ENCODE peak calls at places on chromosomes 1 and 21, in four cellular contexts. Z, T, A and M are unnamed samples.

GRCh38 chr1:68207129-68207689 is 25.1 kb downstream of the WLS start:
- DNase-seq in Z (no peak), T (no peak), A (no peak), M (no peak)

GRCh38 chr1:12232221-12232620 is 2.4 kb downstream of the VPS13D start:
- DNase-seq in Z (peak; percentile 71), T (peak; percentile 30), A (peak; percentile 37), M (peak; percentile 86)

GRCh38 chr1:37858931-37859506 is 373 bp downstream of the MTF1 start:
- DNase-seq in Z (no peak), T (no peak), A (no peak), M (no peak)

GRCh38 chr1:39816431-39817090 is 27.9 kb upstream of the BMP8B start:
- DNase-seq in Z (peak; percentile 64), T (peak; percentile 50), A (peak; percentile 75), M (no peak)

GRCh38 chr1:111570781-111571181 is 48.8 kb upstream of the RAP1A start:
- DNase-seq in Z (no peak), T (no peak), A (no peak), M (no peak)

GRCh38 chr1:225842074-225842473 is 32.1 kb downstream of the EPHX1 start:
- DNase-seq in Z (peak; percentile 56), T (no peak), A (no peak), M (no peak)

GRCh38 chr1:64650411-64650810 is 94.5 kb upstream of the RAVER2 start:
- DNase-seq in Z (no peak), T (no peak), A (no peak), M (no peak)

GRCh38 chr21:38032402-38032801 is 116.1 kb upstream of the KCNJ6 start:
- DNase-seq in Z (no peak), T (no peak), A (no peak), M (no peak)

GRCh38 chr1:116785006-116785405 is 30.8 kb downstream of the CD2 start:
- DNase-seq in Z (no peak), T (no peak), A (no peak), M (no peak)

GRCh38 chr1:6870571-6870970 is 85.3 kb downstream of the CAMTA1 start:
- DNase-seq in Z (no peak), T (no peak), A (no peak), M (no peak)

GRCh38 chr1:153805042-153805745 is 30.0 kb downstream of the SLC27A3 start:
- DNase-seq in Z (no peak), T (peak; percentile 80), A (peak; percentile 44), M (no peak)

GRCh38 chr1:107358611-107359342 is 217.9 kb downstream of the NTNG1 start:
- DNase-seq in Z (no peak), T (no peak), A (no peak), M (no peak)

GRCh38 chr1:207824691-207825090 is 72.8 kb downstream of the CD46 start:
- DNase-seq in Z (no peak), T (no peak), A (no peak), M (no peak)

GRCh38 chr21:38747796-38748195 is 57.9 kb upstream of the ETS2 start:
- DNase-seq in Z (no peak), T (no peak), A (no peak), M (no peak)

GRCh38 chr1:81472387-81472786 is 328.3 kb upstream of the ADGRL2 start:
- DNase-seq in Z (no peak), T (no peak), A (no peak), M (no peak)

GRCh38 chr21:44458971-44459711 is 3.8 kb downstream of the LRRC3 start:
- DNase-seq in Z (no peak), T (no peak), A (no peak), M (peak; percentile 64)

GRCh38 chr1:41892211-41892840 is 26.4 kb downstream of the HIVEP3 start:
- DNase-seq in Z (no peak), T (no peak), A (no peak), M (no peak)

GRCh38 chr21:31151682-31152081 is 113.4 kb upstream of the KRTAP19-8 start:
- DNase-seq in Z (no peak), T (no peak), A (no peak), M (no peak)

GRCh38 chr1:2416403-2416802 is 4.0 kb upstream of the PEX10 start:
- DNase-seq in Z (no peak), T (no peak), A (peak; percentile 38), M (no peak)

GRCh38 chr1:242426271-242426905 is 98.1 kb downstream of the PLD5 start:
- DNase-seq in Z (no peak), T (no peak), A (no peak), M (no peak)

GRCh38 chr1:196590012-196590708 is 18.1 kb downstream of the KCNT2 start:
- DNase-seq in Z (no peak), T (no peak), A (no peak), M (no peak)

GRCh38 chr1:50108497-50109073 is at the start of gene ELAVL4:
- DNase-seq in Z (no peak), T (no peak), A (no peak), M (no peak)

GRCh38 chr1:50103615-50104081 is 5.1 kb upstream of the ELAVL4 start:
- DNase-seq in Z (no peak), T (no peak), A (no peak), M (no peak)

GRCh38 chr1:50106095-50106761 is 2.5 kb upstream of the ELAVL4 start:
- DNase-seq in Z (no peak), T (no peak), A (no peak), M (no peak)

GRCh38 chr1:50109647-50110075 is 941 bp downstream of the ELAVL4 start:
- DNase-seq in Z (no peak), T (no peak), A (no peak), M (no peak)

GRCh38 chr1:50105430-50105829 is 3.3 kb upstream of the ELAVL4 start:
- DNase-seq in Z (no peak), T (no peak), A (no peak), M (no peak)
- H3K27me3 ChIP-seq in Z (no peaks in the 10 kb centered on the region), T (no peaks in the 10 kb centered on the region), A (peaks cover 15% of the 10 kb centered on the region), M (peaks cover 28% of the 10 kb centered on the region)

GRCh38 chr21:46600978-46601377 is 3.9 kb downstream of the S100B start:
- DNase-seq in Z (no peak), T (no peak), A (no peak), M (no peak)

GRCh38 chr21:46599251-46599572 is 5.7 kb downstream of the S100B start:
- DNase-seq in Z (no peak), T (peak; percentile 80), A (no peak), M (no peak)

GRCh38 chr21:46598563-46599250 is 6.2 kb downstream of the S100B start:
- DNase-seq in Z (no peak), T (no peak), A (no peak), M (no peak)

GRCh38 chr21:46597896-46598343 is 7.0 kb downstream of the S100B start:
- DNase-seq in Z (no peak), T (no peak), A (no peak), M (no peak)

GRCh38 chr21:46600305-46600704 is 4.6 kb downstream of the S100B start:
- DNase-seq in Z (no peak), T (no peak), A (no peak), M (no peak)
- H3K4me1 ChIP-seq in Z (no peaks in the 10 kb centered on the region), T (peaks cover 8% of the 10 kb centered on the region), A (no peaks in the 10 kb centered on the region), M (no peaks in the 10 kb centered on the region)

GRCh38 chr1:154829062-154829461 is 41.0 kb downstream of the KCNN3 start:
- DNase-seq in Z (no peak), T (no peak), A (no peak), M (no peak)
- H3K27me3 ChIP-seq in Z (no peaks in the 10 kb centered on the region), T (no peaks in the 10 kb centered on the region), A (no peaks in the 10 kb centered on the region), M (no peaks in the 10 kb centered on the region)

GRCh38 chr1:52056110-52056936 is at the start of gene BTF3L4:
- DNase-seq in Z (peak; percentile 98), T (peak; percentile 96), A (peak; percentile 96), M (peak; percentile 98)

GRCh38 chr1:52056937-52057231 is 789 bp downstream of the BTF3L4 start:
- DNase-seq in Z (no peak), T (no peak), A (no peak), M (no peak)

GRCh38 chr1:52057876-52058275 is 1.8 kb downstream of the BTF3L4 start:
- DNase-seq in Z (no peak), T (no peak), A (no peak), M (no peak)

GRCh38 chr1:52055854-52056109 is 313 bp upstream of the BTF3L4 start:
- DNase-seq in Z (no peak), T (no peak), A (no peak), M (no peak)

GRCh38 chr1:52057245-52057644 is 1.1 kb downstream of the BTF3L4 start:
- DNase-seq in Z (no peak), T (no peak), A (no peak), M (no peak)
- H3K4me1 ChIP-seq in Z (peaks cover 20% of the 10 kb centered on the region), T (peaks cover 29% of the 10 kb centered on the region), A (peaks cover 36% of the 10 kb centered on the region), M (peaks cover 31% of the 10 kb centered on the region)

GRCh38 chr1:218513248-218513647 is 168.1 kb downstream of the TGFB2 start:
- DNase-seq in Z (no peak), T (no peak), A (no peak), M (no peak)

GRCh38 chr1:218502383-218502782 is 157.2 kb downstream of the TGFB2 start:
- DNase-seq in Z (no peak), T (no peak), A (no peak), M (no peak)

GRCh38 chr1:218510153-218510772 is 165.1 kb downstream of the TGFB2 start:
- DNase-seq in Z (no peak), T (no peak), A (no peak), M (no peak)

GRCh38 chr1:218507355-218508002 is 162.3 kb downstream of the TGFB2 start:
- DNase-seq in Z (no peak), T (no peak), A (no peak), M (no peak)
- H3K27me3 ChIP-seq in Z (no peaks in the 10 kb centered on the region), T (no peaks in the 10 kb centered on the region), A (no peaks in the 10 kb centered on the region), M (no peaks in the 10 kb centered on the region)